ENCODE peak calls at places on chromosomes 12 and 14, in six cellular contexts. O is CD4-positive, alpha-beta T cell; G is uterus; F is neural crest cell; A is choroid plexus epithelial cell; K is WTC11. U is an unnamed sample.

GRCh38 chr12:95551305-95551704 is at the start of gene USP44:
- DNase-seq in G (no peak), A (no peak), O (no peak), K (peak), F (peak), U (no peak)

GRCh38 chr14:95023115-95023514 is 134.2 kb downstream of the DICER1 start:
- DNase-seq in G (no peak), K (no peak), O (no peak), F (no peak), A (no peak), U (no peak)

GRCh38 chr12:100681074-100681473 is 107.6 kb downstream of the GAS2L3 start:
- DNase-seq in F (no peak), K (no peak), G (no peak), O (no peak), A (no peak), U (no peak)

GRCh38 chr14:103629503-103630121 is 601 bp downstream of the KLC1 start:
- DNase-seq in K (peak), F (peak), O (no peak), G (peak), A (no peak), U (peak)

GRCh38 chr14:59103396-59103795 is 85.1 kb upstream of the DAAM1 start:
- DNase-seq in K (no peak), A (peak), F (no peak), G (no peak), O (no peak), U (no peak)

GRCh38 chr14:106840258-106840657 is 1313.9 kb downstream of the TMEM121 start:
- DNase-seq in O (no peak), A (no peak), G (no peak), K (no peak), F (no peak), U (no peak)

GRCh38 chr12:27592548-27592947 is 68.5 kb downstream of the PPFIBP1 start:
- DNase-seq in A (peak), K (no peak), G (peak), F (no peak), O (no peak), U (no peak)

GRCh38 chr12:32641287-32641901 is 37.7 kb upstream of the DNM1L start:
- DNase-seq in G (no peak), O (no peak), A (no peak), K (no peak), F (no peak), U (no peak)

GRCh38 chr14:24312736-24313507 is 1.6 kb downstream of the LTB4R start:
- DNase-seq in G (no peak), F (no peak), A (peak), K (no peak), O (no peak), U (no peak)

GRCh38 chr14:100274250-100274649 is 32.0 kb downstream of the SLC25A29 start:
- DNase-seq in F (no peak), K (no peak), A (no peak), O (no peak), G (no peak), U (no peak)

GRCh38 chr14:75941030-75941429 is 40.8 kb downstream of the TGFB3 start:
- DNase-seq in F (no peak), K (no peak), G (no peak), O (no peak), A (no peak), U (no peak)

GRCh38 chr12:76094754-76095153 is 10.3 kb upstream of the NAP1L1 start:
- DNase-seq in F (no peak), K (no peak), A (no peak), G (no peak), O (no peak), U (no peak)
- TF ChIP-seq CTCF in F (no peak), K (no peak), A (no peak), G (no peak), O (no peak), U (no peak)

GRCh38 chr12:116337312-116337711 is 59.8 kb upstream of the MED13L start:
- DNase-seq in G (no peak), O (no peak), F (no peak), A (no peak), K (no peak), U (no peak)

GRCh38 chr12:116332705-116333380 is 55.4 kb upstream of the MED13L start:
- DNase-seq in A (no peak), O (no peak), F (no peak), K (no peak), G (no peak), U (no peak)

GRCh38 chr12:116331876-116332275 is 54.4 kb upstream of the MED13L start:
- DNase-seq in G (no peak), A (no peak), O (no peak), K (no peak), F (no peak), U (no peak)

GRCh38 chr12:116336542-116337065 is 59.1 kb upstream of the MED13L start:
- DNase-seq in A (peak), O (no peak), G (no peak), K (no peak), F (no peak), U (no peak)

GRCh38 chr12:116333402-116333801 is 55.9 kb upstream of the MED13L start:
- DNase-seq in K (no peak), O (no peak), A (no peak), G (no peak), F (no peak), U (no peak)
- TF ChIP-seq CTCF in K (no peak), O (no peak), A (no peak), G (no peak), F (no peak), U (no peak)

GRCh38 chr12:110046451-110047187 is 1.7 kb downstream of the C12orf76 start:
- DNase-seq in F (no peak), G (no peak), K (no peak), O (no peak), A (peak), U (no peak)

GRCh38 chr12:110047297-110047940 is 903 bp downstream of the C12orf76 start:
- DNase-seq in A (no peak), F (no peak), G (no peak), K (no peak), O (no peak), U (no peak)

GRCh38 chr12:110050927-110051326 is 2.6 kb upstream of the C12orf76 start:
- DNase-seq in A (no peak), G (no peak), O (no peak), F (no peak), K (no peak), U (no peak)

DNA sequence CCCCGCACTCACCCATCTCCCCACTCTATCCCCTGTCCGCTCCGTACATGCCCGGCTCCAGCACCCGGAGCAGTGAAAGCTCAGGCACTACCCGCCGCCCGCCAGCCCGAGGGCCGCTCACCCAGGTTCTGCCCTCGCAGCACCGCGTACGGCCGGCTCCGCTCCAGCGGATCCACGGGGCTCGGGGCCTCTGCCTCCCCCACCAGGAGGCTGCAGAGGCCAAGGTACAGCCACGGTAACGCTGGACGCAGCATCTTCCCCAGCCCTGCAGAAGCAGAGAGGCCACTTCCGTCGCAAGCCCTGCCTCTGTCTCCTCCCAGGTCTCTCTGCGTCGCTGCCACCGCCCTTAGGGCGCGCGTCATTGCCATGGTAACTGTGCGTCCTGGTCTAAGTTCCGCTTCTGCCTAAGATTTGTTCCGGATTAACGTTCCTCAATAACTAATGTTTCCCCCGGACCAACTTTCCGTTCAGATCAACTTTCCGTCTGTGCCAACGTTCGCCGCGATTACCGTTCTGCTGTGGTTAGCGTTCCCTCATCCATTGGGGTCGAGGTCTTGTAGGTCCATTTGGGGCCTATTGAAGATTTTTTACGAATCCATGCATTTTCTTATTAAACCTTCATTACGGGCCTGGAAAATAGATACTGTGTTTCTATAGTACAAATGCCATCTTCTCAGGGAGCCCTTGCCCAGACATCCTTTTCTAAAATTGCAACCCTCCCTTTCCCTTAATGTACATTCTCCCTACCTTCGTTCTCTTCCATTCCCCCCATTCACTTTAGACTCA is at the start of gene C12orf76:
- DNase-seq in A (peak), F (peak), O (peak), G (peak), K (peak), U (peak)
- TF ChIP-seq CTCF in A (no peak), F (no peak), O (no peak), G (no peak), K (no peak), U (no peak)

DNA sequence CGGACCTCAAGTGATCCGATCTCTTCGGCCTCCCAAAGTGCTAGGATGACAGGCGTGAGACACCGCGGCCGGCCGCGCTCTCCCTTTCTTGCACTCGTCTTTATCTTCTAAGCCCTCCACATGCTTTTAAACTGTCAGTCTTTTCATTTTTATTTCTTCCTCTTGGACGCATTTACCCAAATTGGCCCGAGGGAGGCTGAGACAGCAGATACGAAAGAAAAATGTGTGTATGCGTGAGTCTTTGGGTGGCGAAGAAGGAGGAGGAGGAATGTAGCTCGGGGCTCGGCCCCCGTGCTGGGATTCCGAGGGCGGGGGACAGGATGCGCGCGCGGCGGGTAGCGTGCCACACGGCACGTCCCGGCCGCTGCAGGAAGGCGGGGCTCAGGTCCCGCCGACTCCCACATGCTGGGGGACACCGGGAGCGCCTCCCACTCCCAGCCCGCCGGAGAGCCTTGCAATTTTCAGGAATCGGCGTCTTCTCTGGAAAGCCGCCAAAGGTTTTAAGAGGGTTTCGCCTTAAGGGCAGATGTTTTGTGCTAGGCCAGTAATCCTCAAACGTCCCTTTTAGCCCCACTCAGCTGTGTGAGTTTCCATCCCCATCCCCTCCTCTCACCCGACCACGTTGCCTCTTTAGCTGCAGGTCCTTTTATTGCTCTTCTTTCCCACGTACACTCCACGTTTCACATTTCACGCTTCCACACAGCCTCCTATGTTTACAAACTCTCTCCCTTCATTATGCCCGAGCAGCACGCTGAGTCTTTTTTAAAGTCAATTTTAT is 34.7 kb upstream of the SLC2A3 start:
- DNase-seq in F (peak), K (peak), G (peak), A (peak), O (peak), U (peak)
- TF ChIP-seq CTCF in F (peak), K (no peak), G (no peak), A (peak), O (no peak), U (no peak)

GRCh38 chr14:36721877-36722276 is 60.2 kb downstream of the PAX9 start:
- DNase-seq in A (no peak), K (no peak), F (no peak), O (no peak), G (no peak), U (no peak)
- TF ChIP-seq CTCF in A (no peak), K (no peak), F (no peak), O (no peak), G (no peak), U (no peak)

GRCh38 chr14:33733721-33734120 is 217.2 kb downstream of the EGLN3 start:
- DNase-seq in K (no peak), A (no peak), F (no peak), G (no peak), O (no peak), U (no peak)
- TF ChIP-seq CTCF in K (no peak), A (no peak), F (no peak), G (no peak), O (no peak), U (no peak)

GRCh38 chr12:19894049-19894448 is 454.8 kb downstream of the AEBP2 start:
- DNase-seq in K (no peak), F (no peak), A (peak), G (no peak), O (no peak), U (no peak)

GRCh38 chr12:19894803-19895202 is 455.5 kb downstream of the AEBP2 start:
- DNase-seq in F (no peak), O (no peak), K (no peak), G (no peak), A (peak), U (no peak)

GRCh38 chr12:19895609-19896008 is 456.3 kb downstream of the AEBP2 start:
- DNase-seq in A (no peak), O (no peak), K (no peak), F (no peak), G (no peak), U (no peak)

GRCh38 chr12:19892186-19892585 is 452.9 kb downstream of the AEBP2 start:
- DNase-seq in F (no peak), G (no peak), O (no peak), K (no peak), A (no peak), U (no peak)

GRCh38 chr12:19893514-19893913 is 454.2 kb downstream of the AEBP2 start:
- DNase-seq in A (peak), K (no peak), G (no peak), O (no peak), F (no peak), U (no peak)
- TF ChIP-seq CTCF in A (peak), K (no peak), G (no peak), O (no peak), F (no peak), U (no peak)

DNA sequence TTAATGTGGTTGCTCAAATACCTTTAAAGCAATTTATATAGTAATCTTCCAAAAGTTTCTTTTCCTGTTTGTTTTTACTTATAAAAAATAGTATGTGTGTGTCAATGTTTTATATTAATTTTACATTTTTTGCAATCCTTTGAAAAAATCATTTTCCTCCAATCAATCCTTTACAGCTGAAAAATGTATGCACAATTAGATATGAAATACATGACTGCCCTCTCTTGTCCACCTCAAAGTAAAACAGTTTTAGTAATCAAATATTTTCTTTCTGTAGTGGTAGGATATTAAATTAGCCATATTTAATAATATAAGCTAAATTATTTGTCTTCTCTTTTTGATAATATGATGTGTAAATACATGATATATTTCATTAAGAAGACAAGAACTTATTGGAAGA is 269.9 kb downstream of the ADAMTS20 start:
- DNase-seq in O (no peak), F (no peak), G (no peak), K (no peak), A (peak), U (no peak)
- TF ChIP-seq CTCF in O (no peak), F (peak), G (peak), K (no peak), A (peak), U (no peak)

DNA sequence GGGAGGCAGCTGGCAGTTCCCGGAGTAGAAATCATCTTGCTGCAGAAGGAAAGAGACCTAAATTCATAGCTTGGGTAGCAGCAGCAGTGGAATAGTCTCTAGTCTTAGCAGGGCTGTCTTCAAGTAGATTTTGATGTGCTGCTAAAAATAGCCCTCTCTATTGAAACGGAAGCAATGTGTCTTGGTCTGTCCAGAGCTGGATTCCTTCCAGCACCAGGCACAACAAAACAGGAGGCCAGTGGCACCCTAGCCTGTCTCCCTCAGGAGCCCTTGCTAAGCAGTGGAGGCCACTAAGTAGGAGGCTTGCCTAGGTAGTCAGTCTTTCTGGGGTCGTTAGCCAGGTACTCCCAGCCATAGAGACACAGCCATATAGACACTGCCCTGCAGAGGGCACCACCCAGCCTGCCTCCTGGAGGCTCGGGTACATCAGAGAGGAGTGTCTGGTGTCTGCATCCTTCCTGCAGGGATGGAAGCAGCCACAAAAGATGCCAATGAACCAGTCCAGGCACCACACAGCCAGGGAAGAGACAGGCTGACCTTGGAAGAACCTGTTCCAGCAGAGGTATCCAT is 97.5 kb downstream of the CRACR2A start:
- DNase-seq in O (no peak), F (no peak), G (no peak), A (peak), K (peak), U (peak)
- TF ChIP-seq CTCF in O (no peak), F (peak), G (no peak), A (peak), K (no peak), U (no peak)

DNA sequence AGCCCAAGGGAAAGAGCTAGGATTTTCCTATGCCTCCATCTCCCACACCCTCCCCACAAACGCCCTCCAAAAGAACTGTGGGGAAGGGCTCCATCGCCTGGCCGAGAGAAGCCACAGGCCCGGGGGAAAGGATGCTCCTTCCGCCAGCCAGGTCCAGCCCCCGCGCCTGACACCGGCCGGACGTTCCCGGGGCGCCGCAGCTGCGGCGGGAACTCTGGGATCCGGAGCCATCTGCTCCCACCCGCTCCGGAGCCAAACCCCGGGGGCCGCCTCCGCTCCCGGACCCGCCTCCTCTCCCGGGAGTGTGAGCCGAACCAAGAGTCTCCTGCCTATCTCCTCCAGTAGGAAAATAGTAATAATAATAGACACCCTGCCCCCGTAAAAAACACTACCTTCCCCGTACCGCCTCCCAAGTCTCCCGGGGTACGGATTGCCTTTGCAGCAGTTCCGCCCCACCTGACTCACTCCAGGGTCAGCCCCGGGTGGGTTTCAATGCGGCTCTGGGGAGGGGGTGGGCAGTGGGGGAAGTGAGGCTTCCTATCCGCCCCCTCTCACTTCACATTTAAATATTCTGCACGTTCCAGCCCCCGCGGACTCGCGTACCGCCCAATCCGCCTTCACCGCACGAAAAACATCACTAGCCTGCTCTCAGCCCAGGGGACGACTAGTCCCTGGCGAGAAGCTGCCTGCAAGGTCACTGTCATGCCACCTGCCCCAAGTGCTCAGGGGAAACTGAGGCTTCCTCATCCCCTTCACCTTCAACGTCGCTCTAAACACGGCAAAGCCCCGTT is 2.4 kb downstream of the AGAP2 start:
- DNase-seq in G (peak), O (no peak), A (peak), K (peak), F (peak), U (peak)
- TF ChIP-seq CTCF in G (no peak), O (no peak), A (peak), K (no peak), F (peak), U (no peak)